ENCODE peak calls at places on chromosomes 13 and 19, in four cellular contexts. One of them, this sample, is unnamed.

GRCh38 chr13:51278426-51279130 is 56.4 kb downstream of the FAM124A start:
- DNase-seq in cardiac muscle cell: no peak
- DNase-seq in transverse colon: no peak
- DNase-seq in lower leg skin: no peak
- DNase-seq in this sample: no peak

GRCh38 chr19:35114656-35115537 is 726 bp upstream of the FXYD3 start:
- DNase-seq in cardiac muscle cell: peak
- DNase-seq in transverse colon: peak
- DNase-seq in lower leg skin: peak
- DNase-seq in this sample: peak

GRCh38 chr13:31042501-31043165 is 110.2 kb downstream of the TEX26 start:
- DNase-seq in cardiac muscle cell: no peak
- DNase-seq in transverse colon: no peak
- DNase-seq in lower leg skin: no peak
- DNase-seq in this sample: peak

GRCh38 chr19:36963262-36963661 is 47.1 kb downstream of the ZNF568 start:
- DNase-seq in cardiac muscle cell: no peak
- DNase-seq in transverse colon: no peak
- DNase-seq in lower leg skin: no peak
- DNase-seq in this sample: no peak

GRCh38 chr13:51004111-51004865 is 94.7 kb downstream of the RNASEH2B start:
- DNase-seq in cardiac muscle cell: no peak
- DNase-seq in transverse colon: no peak
- DNase-seq in lower leg skin: no peak
- DNase-seq in this sample: no peak

GRCh38 chr19:6800991-6801396 is 28.5 kb downstream of the VAV1 start:
- DNase-seq in cardiac muscle cell: no peak
- DNase-seq in transverse colon: no peak
- DNase-seq in lower leg skin: no peak
- DNase-seq in this sample: no peak

GRCh38 chr13:51152713-51153112 is 41.6 kb upstream of the C13orf42 start:
- DNase-seq in cardiac muscle cell: no peak
- DNase-seq in transverse colon: no peak
- DNase-seq in lower leg skin: no peak
- DNase-seq in this sample: no peak

GRCh38 chr19:56333506-56333905 is 18.9 kb upstream of the ZSCAN5A start:
- DNase-seq in cardiac muscle cell: peak
- DNase-seq in transverse colon: peak
- DNase-seq in lower leg skin: no peak
- DNase-seq in this sample: peak

GRCh38 chr13:24630851-24631341 is 49.3 kb upstream of the ATP12A start:
- DNase-seq in cardiac muscle cell: peak
- DNase-seq in transverse colon: no peak
- DNase-seq in lower leg skin: no peak
- DNase-seq in this sample: no peak

GRCh38 chr19:35194022-35194984 is 34.2 kb downstream of the FAM187B start:
- DNase-seq in cardiac muscle cell: no peak
- DNase-seq in transverse colon: no peak
- DNase-seq in lower leg skin: no peak
- DNase-seq in this sample: no peak

GRCh38 chr13:84896128-84896527 is 903.1 kb downstream of the SLITRK6 start:
- DNase-seq in cardiac muscle cell: peak
- DNase-seq in transverse colon: peak
- DNase-seq in lower leg skin: no peak
- DNase-seq in this sample: peak

GRCh38 chr13:28357247-28357825 is 137.6 kb downstream of the FLT1 start:
- DNase-seq in cardiac muscle cell: no peak
- DNase-seq in transverse colon: no peak
- DNase-seq in lower leg skin: no peak
- DNase-seq in this sample: no peak

GRCh38 chr19:39413269-39413902 is 917 bp downstream of the PLEKHG2 start:
- DNase-seq in cardiac muscle cell: peak
- DNase-seq in transverse colon: peak
- DNase-seq in lower leg skin: peak
- DNase-seq in this sample: peak

GRCh38 chr13:50994651-50995050 is 85.1 kb downstream of the RNASEH2B start:
- DNase-seq in cardiac muscle cell: no peak
- DNase-seq in transverse colon: no peak
- DNase-seq in lower leg skin: no peak
- DNase-seq in this sample: peak

GRCh38 chr13:114129649-114130062 is 2.8 kb downstream of the RASA3 start:
- DNase-seq in cardiac muscle cell: no peak
- DNase-seq in transverse colon: no peak
- DNase-seq in lower leg skin: no peak
- DNase-seq in this sample: no peak

GRCh38 chr13:109412232-109412935 is 374.0 kb downstream of the IRS2 start:
- DNase-seq in cardiac muscle cell: peak
- DNase-seq in transverse colon: peak
- DNase-seq in lower leg skin: no peak
- DNase-seq in this sample: peak

GRCh38 chr13:30581582-30581981 is 36.1 kb upstream of the USPL1 start:
- DNase-seq in cardiac muscle cell: peak
- DNase-seq in transverse colon: no peak
- DNase-seq in lower leg skin: no peak
- DNase-seq in this sample: no peak

GRCh38 chr19:14366529-14366928 is 14.7 kb upstream of the ADGRE5 start:
- DNase-seq in cardiac muscle cell: peak
- DNase-seq in transverse colon: peak
- DNase-seq in lower leg skin: peak
- DNase-seq in this sample: no peak

GRCh38 chr19:56080669-56081401 is 40.3 kb downstream of the ZNF787 start:
- DNase-seq in cardiac muscle cell: peak
- DNase-seq in transverse colon: peak
- DNase-seq in lower leg skin: peak
- DNase-seq in this sample: peak

GRCh38 chr13:111361046-111361872 is 40.8 kb downstream of the TEX29 start:
- DNase-seq in cardiac muscle cell: no peak
- DNase-seq in transverse colon: no peak
- DNase-seq in lower leg skin: no peak
- DNase-seq in this sample: no peak

GRCh38 chr13:40916207-40916998 is 102.7 kb downstream of the ELF1 start:
- DNase-seq in cardiac muscle cell: no peak
- DNase-seq in transverse colon: no peak
- DNase-seq in lower leg skin: no peak
- DNase-seq in this sample: no peak

GRCh38 chr19:48443262-48443661 is 2.5 kb upstream of the GRWD1 start:
- DNase-seq in cardiac muscle cell: no peak
- DNase-seq in transverse colon: no peak
- DNase-seq in lower leg skin: no peak
- DNase-seq in this sample: no peak

GRCh38 chr19:45768644-45769053 is 403 bp downstream of the SIX5 start:
- DNase-seq in cardiac muscle cell: peak
- DNase-seq in transverse colon: peak
- DNase-seq in lower leg skin: peak
- DNase-seq in this sample: no peak

GRCh38 chr19:46296722-46297431 is at the start of gene HIF3A:
- DNase-seq in cardiac muscle cell: peak
- DNase-seq in transverse colon: peak
- DNase-seq in lower leg skin: no peak
- DNase-seq in this sample: peak

GRCh38 chr13:94115054-94115453 is 364.4 kb downstream of the DCT start:
- DNase-seq in cardiac muscle cell: no peak
- DNase-seq in transverse colon: no peak
- DNase-seq in lower leg skin: no peak
- DNase-seq in this sample: no peak

GRCh38 chr19:47197141-47197540 is 33.9 kb downstream of the BBC3 start:
- DNase-seq in cardiac muscle cell: no peak
- DNase-seq in transverse colon: no peak
- DNase-seq in lower leg skin: no peak
- DNase-seq in this sample: no peak

GRCh38 chr13:108325863-108326262 is 56.3 kb downstream of the TNFSF13B start:
- DNase-seq in cardiac muscle cell: no peak
- DNase-seq in transverse colon: no peak
- DNase-seq in lower leg skin: no peak
- DNase-seq in this sample: no peak

GRCh38 chr19:15115080-15115479 is 7.9 kb downstream of the SYDE1 start:
- DNase-seq in cardiac muscle cell: no peak
- DNase-seq in transverse colon: peak
- DNase-seq in lower leg skin: no peak
- DNase-seq in this sample: no peak

GRCh38 chr19:21839966-21840365 is 4.0 kb upstream of the ZNF43 start:
- DNase-seq in cardiac muscle cell: no peak
- DNase-seq in transverse colon: no peak
- DNase-seq in lower leg skin: no peak
- DNase-seq in this sample: no peak

GRCh38 chr19:21838646-21839045 is 2.7 kb upstream of the ZNF43 start:
- DNase-seq in cardiac muscle cell: no peak
- DNase-seq in transverse colon: no peak
- DNase-seq in lower leg skin: no peak
- DNase-seq in this sample: no peak

GRCh38 chr19:21833733-21834132 is 2.2 kb downstream of the ZNF43 start:
- DNase-seq in cardiac muscle cell: no peak
- DNase-seq in transverse colon: no peak
- DNase-seq in lower leg skin: no peak
- DNase-seq in this sample: no peak

GRCh38 chr19:21835429-21835809 is 563 bp downstream of the ZNF43 start:
- DNase-seq in cardiac muscle cell: no peak
- DNase-seq in transverse colon: peak
- DNase-seq in lower leg skin: no peak
- DNase-seq in this sample: no peak

GRCh38 chr19:21835810-21836444 is at the start of gene ZNF43:
- DNase-seq in cardiac muscle cell: peak
- DNase-seq in transverse colon: peak
- DNase-seq in lower leg skin: peak
- DNase-seq in this sample: peak
- TF ChIP-seq CTCF in cardiac muscle cell: no peak
- TF ChIP-seq CTCF in transverse colon: no peak
- TF ChIP-seq CTCF in lower leg skin: no peak
- TF ChIP-seq CTCF in this sample: no peak

GRCh38 chr13:49821216-49821820 is 28.8 kb upstream of the KPNA3 start:
- DNase-seq in cardiac muscle cell: no peak
- DNase-seq in transverse colon: no peak
- DNase-seq in lower leg skin: no peak
- DNase-seq in this sample: no peak
- TF ChIP-seq CTCF in cardiac muscle cell: no peak
- TF ChIP-seq CTCF in transverse colon: no peak
- TF ChIP-seq CTCF in lower leg skin: no peak
- TF ChIP-seq CTCF in this sample: no peak

DNA sequence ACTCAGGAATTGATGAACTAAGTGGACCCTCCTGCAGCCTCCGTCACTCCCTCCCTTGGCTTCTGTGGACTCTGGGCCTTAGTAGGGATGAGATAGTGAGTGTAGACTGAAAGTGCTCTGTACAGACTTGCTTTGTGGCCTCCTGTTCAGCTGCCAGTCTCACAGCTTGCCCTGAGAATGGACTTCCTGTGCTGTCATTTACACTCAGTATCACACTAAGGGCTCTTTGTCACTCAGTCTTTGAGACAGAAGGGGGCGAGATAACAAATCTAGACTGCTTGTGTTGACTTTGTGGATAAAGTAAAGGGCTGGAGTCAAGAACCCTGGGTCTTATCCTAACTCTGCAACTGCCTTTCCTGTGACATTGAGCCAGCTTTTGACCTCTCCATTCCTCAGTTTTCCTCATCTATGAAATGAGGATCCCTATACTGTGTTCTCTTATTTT is 21.0 kb upstream of the SPRY2 start:
- DNase-seq in cardiac muscle cell: peak
- DNase-seq in transverse colon: no peak
- DNase-seq in lower leg skin: no peak
- DNase-seq in this sample: no peak
- TF ChIP-seq CTCF in cardiac muscle cell: no peak
- TF ChIP-seq CTCF in transverse colon: no peak
- TF ChIP-seq CTCF in lower leg skin: no peak
- TF ChIP-seq CTCF in this sample: no peak

GRCh38 chr19:50205681-50206138 is 2.3 kb downstream of the MYH14 start:
- DNase-seq in cardiac muscle cell: no peak
- DNase-seq in transverse colon: peak
- DNase-seq in lower leg skin: peak
- DNase-seq in this sample: no peak
- TF ChIP-seq CTCF in cardiac muscle cell: no peak
- TF ChIP-seq CTCF in transverse colon: peak
- TF ChIP-seq CTCF in lower leg skin: no peak
- TF ChIP-seq CTCF in this sample: no peak

GRCh38 chr13:47798906-47799305 is 202.2 kb downstream of the SUCLA2 start:
- DNase-seq in cardiac muscle cell: peak
- DNase-seq in transverse colon: no peak
- DNase-seq in lower leg skin: no peak
- DNase-seq in this sample: no peak
- TF ChIP-seq CTCF in cardiac muscle cell: peak
- TF ChIP-seq CTCF in transverse colon: no peak
- TF ChIP-seq CTCF in lower leg skin: no peak
- TF ChIP-seq CTCF in this sample: no peak

GRCh38 chr13:91647361-91647970 is 249.0 kb downstream of the GPC5 start:
- DNase-seq in cardiac muscle cell: no peak
- DNase-seq in transverse colon: peak
- DNase-seq in lower leg skin: no peak
- DNase-seq in this sample: peak
- TF ChIP-seq CTCF in cardiac muscle cell: peak
- TF ChIP-seq CTCF in transverse colon: no peak
- TF ChIP-seq CTCF in lower leg skin: no peak
- TF ChIP-seq CTCF in this sample: peak

DNA sequence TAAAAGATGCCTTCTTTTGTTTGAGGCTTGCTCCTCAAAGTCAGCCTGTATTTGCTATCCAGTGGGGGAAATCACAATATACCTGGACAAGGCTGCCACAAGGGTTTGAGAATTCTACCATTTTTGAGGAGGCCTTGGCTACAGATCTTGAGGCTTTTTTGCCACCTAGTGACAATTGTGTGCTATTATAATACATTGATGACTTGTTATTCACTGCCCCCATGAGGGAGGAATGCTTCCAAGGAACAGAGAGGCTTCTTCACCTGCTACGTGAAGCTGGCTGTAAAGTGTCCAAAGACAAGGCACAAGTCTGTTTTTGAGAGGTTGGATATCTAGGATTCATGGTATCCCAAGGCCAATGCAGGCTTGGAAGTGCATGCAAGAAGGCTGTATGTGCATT is 72.5 kb downstream of the ZNF708 start:
- DNase-seq in cardiac muscle cell: peak
- DNase-seq in transverse colon: no peak
- DNase-seq in lower leg skin: no peak
- DNase-seq in this sample: no peak
- TF ChIP-seq CTCF in cardiac muscle cell: peak
- TF ChIP-seq CTCF in transverse colon: no peak
- TF ChIP-seq CTCF in lower leg skin: no peak
- TF ChIP-seq CTCF in this sample: no peak

GRCh38 chr13:38527140-38527539 is 159.7 kb upstream of the FREM2 start:
- DNase-seq in cardiac muscle cell: no peak
- DNase-seq in transverse colon: no peak
- DNase-seq in lower leg skin: no peak
- DNase-seq in this sample: no peak

GRCh38 chr13:38535271-38535670 is 151.6 kb upstream of the FREM2 start:
- DNase-seq in cardiac muscle cell: no peak
- DNase-seq in transverse colon: no peak
- DNase-seq in lower leg skin: no peak
- DNase-seq in this sample: peak

DNA sequence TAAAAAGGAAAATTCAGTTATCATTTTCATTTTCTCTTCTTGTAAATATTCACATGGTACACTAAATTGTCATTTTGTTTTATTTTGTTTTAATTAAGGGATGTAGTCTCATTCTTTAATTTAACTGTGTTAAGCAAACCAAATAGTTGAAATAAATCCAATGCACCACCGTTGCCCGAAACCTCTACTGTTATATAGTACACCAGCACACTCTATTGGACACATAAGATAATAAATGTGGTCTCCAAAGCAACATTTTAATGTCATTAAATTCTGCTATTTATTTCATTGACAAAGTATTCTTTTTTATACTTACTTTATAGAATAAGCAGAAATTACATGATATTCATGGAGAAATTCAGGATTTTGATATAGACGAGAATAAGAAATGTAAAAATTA is 156.4 kb upstream of the FREM2 start:
- DNase-seq in cardiac muscle cell: peak
- DNase-seq in transverse colon: no peak
- DNase-seq in lower leg skin: no peak
- DNase-seq in this sample: no peak
- TF ChIP-seq CTCF in cardiac muscle cell: peak
- TF ChIP-seq CTCF in transverse colon: peak
- TF ChIP-seq CTCF in lower leg skin: no peak
- TF ChIP-seq CTCF in this sample: no peak

This sample was measured in glutamatergic neuron.